ENCODE peak calls at places on chromosomes 16 and 17, in nine cellular contexts. K, Y, G, S, Z, T, E, M and C are unnamed samples.

GRCh38 chr16:22188595-22189442 is 17.3 kb upstream of the EEF2K start:
- DNase-seq in T (peak), Z (peak), Y (peak), G (peak), K (peak), E (peak), S (peak), M (peak), C (peak)

GRCh38 chr17:46121165-46121764 is 72.0 kb downstream of the KANSL1 start:
- DNase-seq in K (no peak), Y (no peak), E (no peak), M (no peak), T (no peak), S (no peak), G (no peak), Z (peak), C (no peak)

GRCh38 chr17:69198238-69198637 is 30.4 kb downstream of the ABCA10 start:
- DNase-seq in M (no peak), T (no peak), K (no peak), S (no peak), Z (no peak), Y (no peak), E (no peak), G (no peak), C (no peak)

GRCh38 chr16:70749006-70749678 is 51.8 kb downstream of the VAC14 start:
- DNase-seq in Y (no peak), T (no peak), G (no peak), E (no peak), K (no peak), M (no peak), S (no peak), Z (no peak), C (no peak)

GRCh38 chr17:43034623-43035293 is 9.7 kb downstream of the RND2 start:
- DNase-seq in Z (no peak), E (no peak), K (no peak), S (no peak), M (peak), G (no peak), Y (no peak), T (no peak), C (no peak)

GRCh38 chr16:58451263-58451662 is 48.7 kb upstream of the NDRG4 start:
- DNase-seq in E (no peak), S (no peak), K (no peak), Z (no peak), T (no peak), M (peak), Y (no peak), G (no peak), C (no peak)

GRCh38 chr17:42429726-42430464 is 6.8 kb upstream of the CAVIN1 start:
- DNase-seq in Z (peak), T (no peak), Y (no peak), G (no peak), M (no peak), E (no peak), K (peak), S (no peak), C (no peak)

GRCh38 chr17:1643999-1644492 is 1.5 kb downstream of the SCARF1 start:
- DNase-seq in K (no peak), E (no peak), T (no peak), G (no peak), Z (no peak), Y (no peak), S (no peak), M (no peak), C (no peak)

GRCh38 chr16:57609541-57610401 is 18.7 kb upstream of the ADGRG1 start:
- DNase-seq in T (peak), E (no peak), M (peak), G (no peak), Y (no peak), K (no peak), S (no peak), Z (peak), C (no peak)

GRCh38 chr16:30780021-30780420 is 7.0 kb downstream of the ZNF629 start:
- DNase-seq in Y (no peak), S (no peak), Z (no peak), G (no peak), T (no peak), E (no peak), M (no peak), K (no peak), C (no peak)

GRCh38 chr16:15648135-15648730 is 1.8 kb upstream of the NDE1 start:
- DNase-seq in S (no peak), Z (no peak), M (no peak), E (no peak), T (no peak), Y (no peak), K (no peak), G (no peak), C (no peak)

GRCh38 chr16:84738255-84739038 is 38.6 kb downstream of the USP10 start:
- DNase-seq in S (peak), E (peak), Z (peak), Y (peak), M (peak), T (peak), G (peak), K (peak), C (peak)

GRCh38 chr16:1363501-1364041 is 11.8 kb downstream of the GNPTG start:
- DNase-seq in G (peak), K (peak), E (peak), M (peak), S (peak), Z (peak), Y (peak), T (peak), C (peak)

GRCh38 chr16:89217388-89218191 is at the start of gene ZNF778:
- DNase-seq in E (peak), Z (peak), K (peak), S (peak), G (peak), T (peak), Y (peak), M (peak), C (peak)

GRCh38 chr17:7836596-7837374 is 2.8 kb downstream of the KDM6B start:
- DNase-seq in T (peak), E (peak), M (peak), S (peak), G (peak), Y (peak), Z (peak), K (peak), C (peak)

GRCh38 chr17:42027961-42028790 is 8.3 kb downstream of the NKIRAS2 start:
- DNase-seq in M (no peak), S (peak), K (peak), Y (peak), G (peak), Z (no peak), T (no peak), E (peak), C (peak)

GRCh38 chr16:680967-681745 is 946 bp downstream of the STUB1 start:
- DNase-seq in E (peak), S (peak), M (no peak), Z (peak), Y (peak), K (peak), T (peak), G (no peak), C (peak)

GRCh38 chr16:52494145-52494544 is 52.8 kb downstream of the TOX3 start:
- DNase-seq in K (no peak), S (no peak), Z (no peak), M (no peak), E (no peak), G (no peak), T (no peak), Y (no peak), C (no peak)

GRCh38 chr16:54123766-54124165 is 162.8 kb downstream of the IRX3 start:
- DNase-seq in E (no peak), G (no peak), K (no peak), M (no peak), T (no peak), Z (no peak), S (no peak), Y (no peak), C (no peak)

GRCh38 chr16:75244225-75244792 is 7.1 kb downstream of the BCAR1 start:
- DNase-seq in G (no peak), Y (peak), K (peak), S (no peak), M (no peak), T (no peak), E (no peak), Z (no peak), C (peak)

GRCh38 chr17:50213026-50214015 is 11.9 kb upstream of the COL1A1 start:
- DNase-seq in G (no peak), M (peak), T (peak), S (peak), E (peak), Z (peak), K (peak), Y (no peak), C (peak)

GRCh38 chr17:62665599-62665998 is 38.1 kb downstream of the MRC2 start:
- DNase-seq in Z (no peak), T (no peak), K (no peak), G (no peak), S (no peak), M (no peak), Y (no peak), E (no peak), C (no peak)

GRCh38 chr17:62666061-62666800 is 38.8 kb downstream of the MRC2 start:
- DNase-seq in K (no peak), E (peak), T (no peak), Z (no peak), M (peak), Y (no peak), S (no peak), G (no peak), C (no peak)

GRCh38 chr17:62666801-62667591 is 39.5 kb downstream of the MRC2 start:
- DNase-seq in S (no peak), G (no peak), K (no peak), T (no peak), E (no peak), M (peak), Z (no peak), Y (no peak), C (no peak)

GRCh38 chr17:62670202-62670821 is 42.8 kb downstream of the MRC2 start:
- DNase-seq in Y (no peak), G (no peak), T (no peak), Z (no peak), E (peak), M (peak), K (no peak), S (peak), C (no peak)

GRCh38 chr17:62668091-62668804 is 40.8 kb downstream of the MRC2 start:
- DNase-seq in T (no peak), G (no peak), M (peak), E (no peak), K (peak), Z (no peak), Y (peak), S (no peak), C (no peak)
- TF ChIP-seq EZH2phosphoT487 in T (no peak), G (no peak), M (no peak), E (no peak), K (no peak), Z (no peak), Y (no peak), S (no peak), C (no peak)

GRCh38 chr16:3726021-3726687 is 8.8 kb upstream of the TRAP1 start:
- DNase-seq in K (no peak), Z (no peak), Y (no peak), T (no peak), S (no peak), G (no peak), M (no peak), E (no peak), C (no peak)
- TF ChIP-seq EZH2phosphoT487 in K (no peak), Z (no peak), Y (no peak), T (no peak), S (no peak), G (no peak), M (no peak), E (no peak), C (no peak)

GRCh38 chr17:21280081-21280518 is 4.4 kb upstream of the MAP2K3 start:
- DNase-seq in Y (peak), T (peak), G (peak), M (peak), E (peak), S (peak), Z (peak), K (peak), C (peak)

GRCh38 chr17:21282850-21283249 is 1.7 kb upstream of the MAP2K3 start:
- DNase-seq in M (no peak), Y (no peak), S (no peak), T (no peak), Z (no peak), K (no peak), G (no peak), E (no peak), C (no peak)

GRCh38 chr17:21283482-21284318 is 811 bp upstream of the MAP2K3 start:
- DNase-seq in Y (peak), M (peak), Z (no peak), E (peak), S (peak), K (peak), T (no peak), G (peak), C (peak)

GRCh38 chr17:21284319-21285163 is at the start of gene MAP2K3:
- DNase-seq in K (peak), T (peak), E (peak), G (peak), M (peak), S (peak), Z (peak), Y (peak), C (peak)

DNA sequence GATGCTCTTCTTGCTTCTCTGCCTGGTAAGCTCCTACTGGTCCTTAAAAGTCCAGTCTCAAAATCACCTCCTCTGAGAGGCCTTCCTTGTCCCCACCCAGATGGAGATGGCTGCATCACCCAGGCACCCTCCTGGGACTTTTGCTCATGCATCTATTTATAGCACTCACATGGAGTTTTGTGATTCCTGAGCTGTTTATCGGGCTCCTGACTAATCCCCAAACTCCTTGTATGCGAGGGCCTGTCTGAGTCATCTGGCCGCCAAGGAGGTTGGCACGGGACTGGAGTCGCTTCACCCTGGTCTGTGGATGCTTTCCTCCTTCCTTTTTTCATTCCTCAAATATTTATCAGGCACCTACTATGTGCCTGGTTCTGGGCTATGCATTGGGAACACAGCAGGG is 2.3 kb upstream of the MAP2K3 start:
- DNase-seq in S (no peak), Y (peak), Z (no peak), E (no peak), K (peak), T (no peak), G (peak), M (no peak), C (peak)
- TF ChIP-seq EZH2phosphoT487 in S (no peak), Y (no peak), Z (no peak), E (no peak), K (no peak), T (no peak), G (no peak), M (no peak), C (no peak)

GRCh38 chr17:11705111-11705510 is 106.8 kb downstream of the DNAH9 start:
- DNase-seq in G (no peak), Z (no peak), Y (no peak), K (no peak), M (no peak), E (no peak), S (no peak), T (no peak), C (peak)
- TF ChIP-seq EZH2phosphoT487 in G (no peak), Z (no peak), Y (no peak), K (no peak), M (no peak), E (no peak), S (no peak), T (no peak), C (no peak)

DNA sequence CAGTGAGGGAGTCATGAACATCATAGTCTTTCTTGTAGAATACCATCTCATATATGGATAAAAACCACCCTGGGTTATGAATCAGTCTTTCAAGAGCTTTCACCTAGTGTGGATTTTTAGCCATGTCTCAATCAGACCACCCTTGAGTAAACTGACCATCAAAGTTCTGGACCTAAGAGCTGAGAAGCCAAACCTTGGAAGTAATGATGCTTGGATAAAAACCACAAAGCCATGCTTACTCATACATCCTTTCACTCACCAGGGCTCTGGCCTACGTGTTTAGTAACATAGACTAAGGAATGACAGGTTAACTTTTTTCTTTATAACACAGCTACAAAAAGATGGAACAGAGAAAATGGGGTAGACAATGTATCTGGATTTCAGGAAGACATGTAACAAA is 167.2 kb downstream of the STX8 start:
- DNase-seq in Y (peak), Z (no peak), E (no peak), K (peak), G (no peak), M (no peak), S (no peak), T (no peak), C (no peak)
- TF ChIP-seq EZH2phosphoT487 in Y (no peak), Z (no peak), E (no peak), K (no peak), G (no peak), M (no peak), S (no peak), T (no peak), C (no peak)

DNA sequence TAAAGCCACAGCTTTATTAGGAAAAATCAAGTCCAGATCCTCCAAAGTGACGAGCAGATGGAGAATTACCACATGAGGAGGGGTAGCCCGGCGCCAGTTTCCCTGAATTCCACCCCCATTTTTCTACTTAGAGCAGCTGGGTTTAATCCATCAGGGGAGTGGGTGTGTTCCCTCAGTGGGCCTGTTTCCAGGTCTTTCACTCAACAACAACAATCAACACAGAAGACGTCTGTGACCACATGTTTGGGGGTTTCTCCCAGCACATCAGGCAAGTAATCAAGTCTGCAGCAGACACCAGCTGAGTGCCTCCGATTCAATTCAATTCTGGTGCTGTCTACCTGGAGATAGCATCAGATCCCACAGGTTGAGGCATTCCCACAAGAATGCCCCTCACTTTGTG is 6.9 kb downstream of the SLC6A2 start:
- DNase-seq in M (no peak), T (no peak), Y (no peak), E (no peak), S (no peak), G (no peak), Z (no peak), K (no peak), C (peak)
- TF ChIP-seq EZH2phosphoT487 in M (no peak), T (no peak), Y (no peak), E (no peak), S (no peak), G (no peak), Z (no peak), K (no peak), C (no peak)

GRCh38 chr16:86676216-86676800 is 98.0 kb downstream of the FOXL1 start:
- DNase-seq in M (no peak), G (peak), E (no peak), S (no peak), Y (peak), Z (no peak), K (peak), T (no peak), C (no peak)
- TF ChIP-seq EZH2phosphoT487 in M (no peak), G (no peak), E (no peak), S (no peak), Y (no peak), Z (no peak), K (no peak), T (no peak), C (no peak)

DNA sequence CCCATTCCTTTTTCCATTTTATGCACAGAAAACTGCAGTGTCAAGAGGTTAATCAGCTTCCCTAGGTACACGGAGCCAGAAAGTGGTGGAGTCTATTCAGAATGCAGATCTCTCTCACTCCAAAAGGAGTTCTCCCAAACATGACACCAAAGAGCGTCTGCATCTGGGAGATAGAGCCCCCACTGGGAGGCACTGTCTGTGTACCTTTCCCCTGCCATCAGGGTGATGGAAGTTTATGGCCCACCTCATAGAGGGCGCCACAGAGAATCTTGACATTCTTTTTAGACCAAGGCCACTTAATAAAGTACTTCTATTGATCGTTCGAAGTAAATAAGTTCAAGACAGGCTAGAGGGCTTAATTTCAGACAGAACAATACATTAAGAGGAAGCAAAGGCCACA is 493.7 kb upstream of the ERCC4 start:
- DNase-seq in T (no peak), S (peak), K (no peak), Z (peak), Y (no peak), E (peak), G (no peak), M (no peak), C (no peak)
- TF ChIP-seq EZH2phosphoT487 in T (no peak), S (no peak), K (no peak), Z (no peak), Y (no peak), E (no peak), G (no peak), M (no peak), C (no peak)

GRCh38 chr16:9333515-9333914 is 242.1 kb downstream of the HAPSTR1 start:
- DNase-seq in Z (no peak), T (no peak), K (no peak), Y (no peak), M (no peak), G (no peak), S (no peak), E (no peak), C (no peak)

GRCh38 chr16:9331503-9331902 is 240.1 kb downstream of the HAPSTR1 start:
- DNase-seq in Y (no peak), T (no peak), E (no peak), S (no peak), M (no peak), Z (no peak), G (no peak), K (no peak), C (no peak)

GRCh38 chr16:9332574-9333148 is 241.2 kb downstream of the HAPSTR1 start:
- DNase-seq in E (no peak), M (no peak), S (no peak), T (no peak), K (no peak), G (no peak), Z (no peak), Y (no peak), C (no peak)

GRCh38 chr16:9328386-9328785 is 236.9 kb downstream of the HAPSTR1 start:
- DNase-seq in Z (no peak), T (no peak), E (no peak), S (no peak), K (no peak), Y (no peak), G (no peak), M (no peak), C (no peak)

DNA sequence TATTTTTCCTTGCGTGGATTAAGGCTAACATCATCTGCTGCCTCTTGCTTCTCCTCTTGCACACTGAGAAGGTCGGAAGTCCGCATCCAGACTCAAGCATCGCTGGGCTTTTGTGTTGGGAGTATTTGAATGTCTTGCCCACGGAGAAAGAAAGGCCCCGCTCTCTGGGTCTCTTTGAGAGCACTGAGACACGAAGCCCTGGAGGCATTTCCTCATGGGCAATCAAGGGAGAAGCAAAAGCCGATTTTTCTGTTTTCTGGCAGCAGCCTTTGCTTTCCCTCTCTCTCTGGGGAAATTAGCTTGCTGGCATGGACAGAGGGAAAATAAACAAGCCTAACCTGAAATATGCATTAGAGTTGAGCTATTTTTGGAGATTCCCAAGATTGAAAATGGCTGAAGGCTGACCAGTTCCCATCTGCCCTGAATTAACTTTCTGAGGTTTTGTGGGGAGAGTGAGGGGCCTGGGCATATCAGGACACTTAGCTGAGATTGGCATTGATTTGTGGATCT is 238.6 kb downstream of the HAPSTR1 start:
- DNase-seq in T (no peak), S (no peak), M (no peak), Y (no peak), Z (no peak), G (no peak), K (no peak), E (no peak), C (no peak)
- TF ChIP-seq EZH2phosphoT487 in T (no peak), S (no peak), M (no peak), Y (no peak), Z (no peak), G (no peak), K (no peak), E (no peak), C (no peak)